ENCODE peak calls at places on chromosome 11, in ten cellular contexts. I is activated CD4-positive, alpha-beta T cell treated with anti-CD3 and anti-CD28 coated beads for 24 hours; B is HFFc6; D is T-helper 9 cell; A is amniotic stem cell; R is activated naive CD4-positive, alpha-beta T cell treated with anti-CD3 and anti-CD28 coated beads, Interleukin-2, amount 10 ng/mL, durations not matched to agents 7 days and 5 days; Q is ACHN; G is sigmoid colon; O is activated CD8-positive, alpha-beta memory T cell treated with anti-CD3 and anti-CD28 coated beads for 48 hours; Z is upper lobe of right lung. K is an unnamed sample.

GRCh38 chr11:26551186-26551801 is 20.8 kb downstream of the MUC15 start:
- DNase-seq in A (no peak), Z (no peak), I (no peak), B (no peak), G (no peak), R (no peak), O (no peak), D (no peak), Q (peak), K (no peak)

GRCh38 chr11:114790910-114791309 is 112.6 kb downstream of the NXPE2 start:
- DNase-seq in O (no peak), I (no peak), A (no peak), D (no peak), R (no peak), B (no peak), Z (no peak), G (no peak), Q (no peak), K (no peak)

GRCh38 chr11:3866206-3866605 is 10.7 kb downstream of the STIM1 start:
- DNase-seq in G (no peak), B (no peak), Q (no peak), A (no peak), D (no peak), R (no peak), Z (peak), O (no peak), I (no peak), K (no peak)

GRCh38 chr11:20474176-20474950 is 86.8 kb downstream of the PRMT3 start:
- DNase-seq in Z (no peak), O (no peak), Q (no peak), D (no peak), R (no peak), A (no peak), B (no peak), I (no peak), G (no peak), K (no peak)

GRCh38 chr11:34411786-34412185 is 26.9 kb upstream of the CAT start:
- DNase-seq in R (no peak), B (no peak), Q (no peak), O (no peak), Z (no peak), I (no peak), G (no peak), A (no peak), D (no peak), K (no peak)

GRCh38 chr11:11636671-11637070 is 14.9 kb upstream of the GALNT18 start:
- DNase-seq in I (no peak), Q (no peak), D (no peak), O (no peak), Z (no peak), B (no peak), G (no peak), A (no peak), R (no peak), K (no peak)

GRCh38 chr11:64877390-64878222 is 815 bp downstream of the EHD1 start:
- DNase-seq in A (no peak), B (no peak), G (no peak), D (no peak), I (no peak), Z (no peak), O (no peak), R (peak), Q (no peak), K (no peak)

GRCh38 chr11:96755752-96756151 is 365.9 kb downstream of the JRKL start:
- DNase-seq in I (no peak), D (no peak), G (no peak), O (no peak), Z (no peak), B (no peak), R (no peak), Q (no peak), A (no peak), K (no peak)

GRCh38 chr11:68750197-68750987 is 928 bp downstream of the TESMIN start:
- DNase-seq in Q (no peak), R (peak), O (no peak), Z (no peak), A (no peak), D (peak), B (no peak), I (no peak), G (no peak), K (no peak)

GRCh38 chr11:103433380-103433779 is 324.2 kb downstream of the DYNC2H1 start:
- DNase-seq in I (no peak), Q (peak), Z (no peak), A (peak), R (no peak), B (peak), G (no peak), D (no peak), O (no peak), K (peak)

GRCh38 chr11:117925198-117925925 is 3.8 kb downstream of the TMPRSS13 start:
- DNase-seq in O (no peak), G (peak), Z (no peak), Q (no peak), A (no peak), I (no peak), R (no peak), B (no peak), D (no peak), K (no peak)

GRCh38 chr11:125446279-125446678 is 49.8 kb downstream of the FEZ1 start:
- DNase-seq in O (no peak), Q (no peak), D (no peak), R (no peak), A (no peak), Z (no peak), I (no peak), G (no peak), B (no peak), K (no peak)

GRCh38 chr11:119993732-119994131 is 144.2 kb downstream of the TRIM29 start:
- DNase-seq in O (no peak), R (no peak), Z (no peak), Q (no peak), G (no peak), B (no peak), A (no peak), I (no peak), D (no peak), K (no peak)

GRCh38 chr11:121467965-121468364 is 15.2 kb upstream of the SORL1-AS1 start:
- DNase-seq in O (no peak), D (peak), B (no peak), A (no peak), I (peak), G (no peak), Q (no peak), R (peak), Z (no peak), K (no peak)

GRCh38 chr11:13984616-13985474 is 22.3 kb downstream of the SPON1 start:
- DNase-seq in R (no peak), O (no peak), Q (no peak), B (peak), A (peak), Z (no peak), G (no peak), I (no peak), D (no peak), K (peak)

GRCh38 chr11:127003260-127003981 is 2.9 kb upstream of the KIRREL3 start:
- DNase-seq in R (no peak), D (no peak), B (peak), Q (peak), G (no peak), I (no peak), Z (no peak), A (peak), O (no peak), K (no peak)

GRCh38 chr11:15309296-15309695 is 194.6 kb downstream of the INSC start:
- DNase-seq in R (no peak), O (no peak), D (no peak), I (no peak), A (no peak), G (no peak), Q (no peak), Z (no peak), B (no peak), K (no peak)

K was measured in AG04449.